ENCODE peak calls at places on chromosome 15, in seven cellular contexts. A, Y, W, U, B, F and L are unnamed samples.

GRCh38 chr15:71080705-71081104 is 34.6 kb upstream of the THSD4 start:
- DNase-seq in A (no peak), Y (no peak), W (peak; percentile 92), U (no peak), B (peak; percentile 96), F (no peak), L (peak; percentile 96)

GRCh38 chr15:93173369-93173768 is 84.4 kb upstream of the RGMA start:
- DNase-seq in A (no peak), Y (no peak), W (no peak), U (no peak), B (no peak), F (no peak), L (peak; percentile 77)

GRCh38 chr15:92839696-92840095 is 60.4 kb upstream of the CHD2 start:
- DNase-seq in A (peak; percentile 74), Y (no peak), W (no peak), U (no peak), B (no peak), F (peak; percentile 29), L (no peak)

GRCh38 chr15:33150993-33151392 is 43.5 kb downstream of the FMN1 start:
- DNase-seq in A (peak; percentile 9), Y (no peak), W (no peak), U (no peak), B (no peak), F (no peak), L (no peak)

GRCh38 chr15:49084285-49084570 is 38.0 kb upstream of the SECISBP2L start:
- DNase-seq in A (no peak), Y (no peak), W (no peak), U (no peak), B (no peak), F (no peak), L (no peak)

GRCh38 chr15:35281515-35281914 is 196.4 kb upstream of the NANOGP8 start:
- DNase-seq in A (no peak), Y (no peak), W (peak; percentile 11), U (no peak), B (peak; percentile 70), F (no peak), L (no peak)

GRCh38 chr15:94375997-94376396 is 144.6 kb downstream of the MCTP2 start:
- DNase-seq in A (no peak), Y (no peak), W (no peak), U (no peak), B (no peak), F (no peak), L (no peak)

GRCh38 chr15:25883860-25884259 is 20.7 kb upstream of the ATP10A start:
- DNase-seq in A (no peak), Y (no peak), W (peak; percentile 61), U (no peak), B (peak; percentile 95), F (no peak), L (peak; percentile 78)

GRCh38 chr15:57160823-57161560 is 215.3 kb upstream of the CGNL1 start:
- DNase-seq in A (no peak), Y (no peak), W (peak; percentile 40), U (no peak), B (peak; percentile 88), F (no peak), L (no peak)

GRCh38 chr15:76342382-76343201 is 6.0 kb downstream of the ISL2 start:
- DNase-seq in A (no peak), Y (no peak), W (no peak), U (no peak), B (no peak), F (no peak), L (no peak)

GRCh38 chr15:22963546-22964125 is 16.5 kb downstream of the CYFIP1 start:
- DNase-seq in A (no peak), Y (peak; percentile 15), W (no peak), U (no peak), B (peak; percentile 44), F (no peak), L (no peak)

GRCh38 chr15:95252404-95252803 is 1021.0 kb downstream of the MCTP2 start:
- DNase-seq in A (no peak), Y (no peak), W (peak; percentile 22), U (no peak), B (peak; percentile 49), F (no peak), L (no peak)

GRCh38 chr15:80473574-80474223 is 69.5 kb downstream of the ARNT2 start:
- DNase-seq in A (no peak), Y (no peak), W (no peak), U (no peak), B (no peak), F (no peak), L (no peak)

DNA sequence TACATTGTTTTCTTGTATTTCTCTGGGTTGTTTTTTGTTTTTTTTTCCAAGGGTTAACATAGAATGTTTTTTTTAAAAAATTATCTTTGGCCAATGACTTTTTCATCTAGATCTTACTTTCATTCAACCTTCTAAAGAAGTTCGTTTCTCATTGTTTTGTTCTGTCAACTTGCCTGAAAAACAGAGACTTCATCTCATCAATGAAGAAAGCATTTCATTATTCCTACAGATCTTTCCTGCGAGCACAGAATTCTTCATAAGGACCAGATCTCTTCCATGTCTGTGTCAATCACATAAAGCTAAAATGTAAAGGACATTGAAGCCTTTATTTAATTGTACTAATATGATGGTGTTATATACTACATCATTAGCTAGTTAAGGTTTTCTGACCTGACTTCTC is 9.7 kb upstream of the EIF3J start:
- DNase-seq in A (no peak), Y (no peak), W (no peak), U (no peak), B (no peak), F (no peak), L (no peak)
- H3K27ac ChIP-seq in A (no peak overlapping the region), Y (no peak overlapping the region), W (no peak overlapping the region), U (no peak overlapping the region), B (no peak overlapping the region), F (no peak overlapping the region), L (no peak overlapping the region)

GRCh38 chr15:89647191-89647851 is 7.9 kb downstream of the KIF7 start:
- DNase-seq in A (peak; percentile 64), Y (peak; percentile 67), W (peak; percentile 53), U (peak; percentile 56), B (peak; percentile 38), F (peak; percentile 87), L (no peak)

GRCh38 chr15:89649013-89649625 is 6.1 kb downstream of the KIF7 start:
- DNase-seq in A (no peak), Y (no peak), W (no peak), U (no peak), B (no peak), F (no peak), L (no peak)

GRCh38 chr15:89648106-89649012 is 6.9 kb downstream of the KIF7 start:
- DNase-seq in A (no peak), Y (no peak), W (no peak), U (no peak), B (no peak), F (no peak), L (no peak)

GRCh38 chr15:89646416-89647141 is 8.7 kb downstream of the KIF7 start:
- DNase-seq in A (no peak), Y (no peak), W (no peak), U (no peak), B (no peak), F (no peak), L (no peak)

DNA sequence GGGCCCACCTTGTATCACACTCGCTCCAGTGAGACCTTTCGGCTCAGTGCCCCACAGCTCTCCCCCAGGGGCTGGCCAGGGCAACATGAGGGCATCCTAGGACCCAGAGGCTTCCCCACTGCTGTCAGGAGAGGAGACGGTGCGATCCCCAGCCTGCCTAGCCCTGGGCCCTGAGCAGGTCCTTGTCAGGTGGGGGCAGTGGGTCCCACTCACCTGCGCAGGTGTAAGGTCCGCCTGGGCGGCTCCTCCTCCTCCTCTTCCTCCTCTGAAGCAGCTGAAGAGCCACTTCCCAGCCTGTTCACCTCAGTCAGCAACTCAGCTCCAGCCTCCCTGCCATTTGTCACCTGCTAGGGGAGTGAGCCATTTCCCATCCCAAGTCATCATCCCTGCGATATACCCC is 9.6 kb downstream of the KIF7 start:
- DNase-seq in A (no peak), Y (peak; percentile 5), W (no peak), U (no peak), B (no peak), F (no peak), L (no peak)
- H3K27ac ChIP-seq in A (no peak overlapping the region), Y (no peak overlapping the region), W (no peak overlapping the region), U (no peak overlapping the region), B (no peak overlapping the region), F (no peak overlapping the region), L (no peak overlapping the region)

DNA sequence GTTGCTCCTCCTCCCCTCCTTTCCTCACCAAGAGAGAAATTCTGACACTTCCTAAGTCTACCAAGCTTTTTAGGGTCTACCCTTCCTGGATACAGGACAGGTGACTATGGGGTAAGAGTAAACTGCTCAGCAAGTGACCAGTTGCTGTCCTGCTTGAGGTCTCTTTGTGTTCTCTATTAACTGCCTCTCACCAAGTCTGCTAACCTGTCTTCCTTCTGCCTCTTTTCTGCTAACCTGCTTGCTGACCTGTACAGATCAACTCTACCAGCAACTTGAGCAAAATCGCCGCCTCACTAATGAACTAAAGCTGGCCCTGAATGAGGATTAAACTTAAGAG is 27.0 kb downstream of the TPM1 start:
- DNase-seq in A (no peak), Y (no peak), W (no peak), U (no peak), B (no peak), F (no peak), L (no peak)
- H3K27ac ChIP-seq in A (no peak overlapping the region), Y (no peak overlapping the region), W (no peak overlapping the region), U (peak overlapping the region; percentile 2), B (no peak overlapping the region), F (no peak overlapping the region), L (no peak overlapping the region)

DNA sequence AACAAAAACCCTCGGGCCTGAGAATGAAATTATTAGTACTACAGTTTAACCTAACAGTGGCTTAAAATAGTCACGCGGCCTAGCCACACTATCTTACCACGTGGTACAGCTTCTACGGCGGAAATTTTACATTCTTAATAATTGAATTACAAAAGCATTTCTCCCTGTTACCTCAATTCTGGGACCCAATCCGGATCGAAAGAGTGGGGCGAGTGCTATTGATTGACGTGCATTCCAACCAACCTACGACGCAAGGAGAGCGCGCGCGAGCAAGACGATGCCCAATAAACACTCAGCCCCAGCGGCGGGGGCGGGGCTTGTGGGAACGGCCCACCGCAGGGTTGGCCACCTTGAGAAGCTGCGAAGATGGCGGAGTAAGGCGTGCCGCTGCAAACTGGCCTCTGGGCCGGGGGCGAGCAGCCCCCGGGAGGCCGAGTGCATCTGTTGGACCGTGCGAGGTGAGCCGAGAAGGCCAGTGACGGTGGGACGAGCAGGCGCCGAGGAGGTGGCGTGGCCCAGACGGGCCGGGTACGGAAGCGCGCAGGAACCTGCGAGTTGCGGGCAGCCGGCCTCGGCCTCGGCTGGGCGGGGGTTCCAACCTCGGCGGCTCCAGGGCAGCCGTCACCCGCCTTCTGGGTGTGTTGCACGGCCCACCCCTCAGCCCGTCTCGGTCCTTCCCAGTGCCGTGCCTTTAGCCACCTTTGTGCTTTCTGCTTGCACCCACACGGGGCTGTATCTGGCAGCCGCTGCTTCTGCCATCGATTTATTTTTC is 48.6 kb downstream of the OIP5 start:
- DNase-seq in A (peak; percentile 99), Y (peak; percentile 99), W (peak; percentile 100), U (peak; percentile 97), B (peak; percentile 99), F (peak; percentile 98), L (peak; percentile 97)
- H3K27ac ChIP-seq in A (peak overlapping the region; percentile 95), Y (peak overlapping the region; percentile 88), W (peak overlapping the region; percentile 75), U (peak overlapping the region; percentile 92), B (peak overlapping the region; percentile 79), F (peak overlapping the region; percentile 99), L (peak overlapping the region; percentile 87)

GRCh38 chr15:67082007-67082536 is 16.7 kb downstream of the SMAD3 start:
- DNase-seq in A (no peak), Y (peak; percentile 81), W (no peak), U (no peak), B (no peak), F (peak; percentile 69), L (no peak)
- H3K27ac ChIP-seq in A (peak overlapping the region; percentile 17), Y (no peak overlapping the region), W (peak overlapping the region; percentile 14), U (peak overlapping the region; percentile 79), B (peak overlapping the region; percentile 2), F (peak overlapping the region; percentile 65), L (no peak overlapping the region)

GRCh38 chr15:43777293-43777819 is 590 bp upstream of the ELL3 start:
- DNase-seq in A (peak; percentile 85), Y (peak; percentile 85), W (peak; percentile 70), U (peak; percentile 69), B (peak; percentile 55), F (peak; percentile 83), L (no peak)
- H3K27ac ChIP-seq in A (peak overlapping the region; percentile 91), Y (peak overlapping the region; percentile 84), W (peak overlapping the region; percentile 84), U (peak overlapping the region; percentile 94), B (peak overlapping the region; percentile 56), F (peak overlapping the region; percentile 96), L (peak overlapping the region; percentile 56)